ENCODE peak calls at places on chromosome 5, in seven cellular contexts. M is HCT116, H is K562, W is HepG2, Z is A549, L is WTC11, A is endothelial cell of umbilical vein. U is an unnamed sample.

GRCh38 chr5:68554566-68555279 is 339.2 kb downstream of the PIK3R1 start:
- DNase-seq in A (no peak), Z (no peak), M (peak; percentile 16), L (no peak), W (no peak), H (peak; percentile 34), U (no peak)

GRCh38 chr5:129507527-129507926 is 47.4 kb downstream of the ADAMTS19 start:
- DNase-seq in Z (no peak), L (no peak), M (no peak), W (no peak), H (no peak), A (no peak), U (no peak)

GRCh38 chr5:37727238-37727637 is 112.6 kb downstream of the GDNF start:
- DNase-seq in W (no peak), Z (no peak), H (no peak), L (no peak), A (no peak), M (no peak), U (no peak)

GRCh38 chr5:58322453-58322852 is 137.4 kb downstream of the PLK2 start:
- DNase-seq in L (no peak), H (no peak), A (peak; percentile 68), W (no peak), M (no peak), Z (no peak), U (no peak)

GRCh38 chr5:30928966-30929365 is 264.5 kb upstream of the CDH6 start:
- DNase-seq in M (no peak), L (no peak), A (no peak), W (no peak), H (no peak), Z (no peak), U (no peak)

GRCh38 chr5:66684663-66685062 is 88.5 kb downstream of the MAST4 start:
- DNase-seq in W (no peak), A (no peak), H (no peak), L (no peak), M (no peak), Z (no peak), U (no peak)

GRCh38 chr5:147396070-147396469 is 113.8 kb downstream of the DPYSL3 start:
- DNase-seq in M (no peak), W (no peak), L (no peak), H (no peak), A (no peak), Z (no peak), U (no peak)

GRCh38 chr5:624118-624950 is 12.2 kb downstream of the CEP72 start:
- DNase-seq in H (no peak), A (no peak), L (no peak), Z (no peak), M (no peak), W (no peak), U (no peak)

GRCh38 chr5:66933066-66933465 is 263.5 kb downstream of the CD180 start:
- DNase-seq in A (peak; percentile 84), L (no peak), Z (no peak), M (no peak), H (no peak), W (no peak), U (no peak)

GRCh38 chr5:179354305-179354882 is 9.1 kb upstream of the ADAMTS2 start:
- DNase-seq in M (no peak), Z (no peak), H (no peak), W (no peak), L (no peak), A (no peak), U (no peak)

GRCh38 chr5:149583394-149583793 is 2.1 kb downstream of the ARHGEF37 start:
- DNase-seq in W (no peak), M (no peak), Z (no peak), H (no peak), L (no peak), A (peak; percentile 72), U (no peak)

GRCh38 chr5:121263456-121263855 is 588.2 kb upstream of the FTMT start:
- DNase-seq in Z (no peak), W (no peak), A (no peak), L (no peak), M (no peak), H (no peak), U (no peak)

GRCh38 chr5:124072570-124072969 is 560.6 kb downstream of the CSNK1G3 start:
- DNase-seq in W (no peak), A (peak; percentile 79), L (no peak), M (no peak), H (no peak), Z (no peak), U (no peak)

GRCh38 chr5:144504929-144505578 is 334.4 kb downstream of the KCTD16 start:
- DNase-seq in M (no peak), L (no peak), A (no peak), Z (no peak), H (no peak), W (no peak), U (no peak)

GRCh38 chr5:120436996-120437395 is 27.1 kb upstream of the PRR16 start:
- DNase-seq in M (no peak), A (no peak), Z (no peak), W (no peak), H (no peak), L (no peak), U (peak; percentile 4)

GRCh38 chr5:114153833-114154232 is 208.0 kb upstream of the KCNN2 start:
- DNase-seq in W (no peak), L (no peak), A (no peak), M (no peak), H (no peak), Z (no peak), U (no peak)
- TF ChIP-seq CTCF in W (no peak), L (no peak), A (no peak), M (no peak), H (no peak), Z (no peak), U (no peak)

GRCh38 chr5:60827201-60827600 is 16.9 kb downstream of the ELOVL7 start:
- DNase-seq in Z (no peak), M (no peak), A (no peak), W (no peak), H (no peak), L (no peak), U (no peak)

GRCh38 chr5:60835554-60835953 is 8.5 kb downstream of the ELOVL7 start:
- DNase-seq in W (no peak), Z (no peak), A (peak; percentile 14), M (no peak), H (no peak), L (no peak), U (no peak)

GRCh38 chr5:60830581-60831127 is 13.4 kb downstream of the ELOVL7 start:
- DNase-seq in L (no peak), W (no peak), M (no peak), H (no peak), A (no peak), Z (no peak), U (no peak)

GRCh38 chr5:60826653-60827052 is 17.4 kb downstream of the ELOVL7 start:
- DNase-seq in L (no peak), W (no peak), M (no peak), Z (no peak), H (no peak), A (no peak), U (no peak)

GRCh38 chr5:60829490-60830266 is 14.4 kb downstream of the ELOVL7 start:
- DNase-seq in H (no peak), Z (no peak), W (no peak), L (no peak), M (no peak), A (no peak), U (no peak)
- TF ChIP-seq MAX in H (no peak), Z (no peak), W (no peak), L (no peak), M (no peak), A (no peak), U (no peak)

GRCh38 chr5:176646707-176647029 is 616 bp upstream of the TSPAN17 start:
- DNase-seq in M (no peak), A (no peak), W (no peak), Z (no peak), L (no peak), H (no peak), U (no peak)

GRCh38 chr5:176648467-176649194 is 1.3 kb downstream of the TSPAN17 start:
- DNase-seq in H (peak; percentile 44), L (no peak), Z (no peak), A (no peak), M (no peak), W (no peak), U (no peak)

GRCh38 chr5:176647870-176648466 is 684 bp downstream of the TSPAN17 start:
- DNase-seq in M (no peak), W (no peak), A (peak; percentile 38), L (no peak), Z (no peak), H (peak; percentile 64), U (no peak)

GRCh38 chr5:176646049-176646706 is 1.1 kb upstream of the TSPAN17 start:
- DNase-seq in A (no peak), M (no peak), Z (no peak), W (no peak), L (no peak), H (peak; percentile 30), U (no peak)

DNA sequence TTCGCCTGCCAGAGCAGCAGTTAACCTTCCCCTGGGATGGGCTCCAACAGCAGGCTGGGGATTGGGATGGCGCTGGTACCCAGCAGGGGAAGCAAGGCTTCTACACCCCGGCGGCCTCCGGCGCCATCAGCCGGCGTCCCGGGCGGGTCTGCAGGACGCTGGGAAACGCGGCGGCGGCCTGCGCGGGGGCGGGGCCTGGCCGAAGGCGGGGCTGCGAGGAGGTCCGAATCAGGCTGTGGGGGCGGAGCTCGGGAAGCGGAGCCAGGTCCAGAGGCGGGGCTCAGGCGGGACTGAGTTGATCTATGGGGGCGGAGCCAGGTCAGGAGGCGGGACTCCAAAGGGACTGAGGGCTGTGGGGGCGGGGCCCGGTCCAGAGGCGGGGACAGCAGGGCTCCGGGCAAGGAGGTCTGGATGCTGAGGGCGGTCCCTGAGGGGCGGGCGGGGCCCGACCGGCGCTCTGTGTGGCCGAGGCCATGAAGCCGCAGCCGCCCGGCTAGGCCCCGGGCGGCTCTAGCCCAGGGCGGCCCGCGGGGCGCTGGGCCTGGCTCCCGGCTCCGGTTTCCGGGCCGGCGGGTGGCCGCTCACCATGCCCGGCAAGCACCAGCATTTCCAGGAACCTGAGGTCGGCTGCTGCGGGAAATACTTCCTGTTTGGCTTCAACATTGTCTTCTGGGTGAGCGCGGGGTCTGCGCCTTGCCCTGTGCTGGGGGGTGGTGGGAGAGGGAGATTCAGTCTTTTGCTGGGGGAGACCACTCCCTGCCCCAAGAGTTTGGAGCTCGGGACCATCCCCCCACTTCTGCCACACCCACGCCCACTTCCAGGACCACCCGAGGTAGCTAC is at the start of gene TSPAN17:
- DNase-seq in H (peak; percentile 99), M (peak; percentile 97), W (peak; percentile 96), A (peak; percentile 99), L (peak; percentile 100), Z (peak; percentile 92), U (peak; percentile 97)
- TF ChIP-seq CTCF in H (peak; percentile 54), M (no peak), W (peak; percentile 79), A (no peak), L (no peak), Z (peak; percentile 30), U (no peak)

GRCh38 chr5:11595045-11595444 is 309.2 kb downstream of the CTNND2 start:
- DNase-seq in W (peak; percentile 80), A (no peak), Z (no peak), M (no peak), H (no peak), L (no peak), U (no peak)
- TF ChIP-seq MAX in W (no peak), A (no peak), Z (no peak), M (no peak), H (no peak), L (no peak), U (no peak)

GRCh38 chr5:131984945-131985665 is 26.4 kb downstream of the ACSL6 start:
- DNase-seq in Z (no peak), A (no peak), W (no peak), H (no peak), L (no peak), M (no peak), U (no peak)
- TF ChIP-seq CTCF in Z (no peak), A (no peak), W (no peak), H (no peak), L (no peak), M (no peak), U (no peak)